ENCODE peak calls at places on chromosomes 5 and 9, in nine cellular contexts. V is K562, R is upper lobe of right lung, J is osteoblast, B is uterus, P is stomach, Q is lung, A is IMR-90, K is NB4. G is an unnamed sample.
A peak's percentile ranks its signal among the peaks of the same experiment; 100 is the strongest.

GRCh38 chr9:16030513-16031185 is 477.8 kb downstream of the CCDC171 start:
- DNase-seq in J (peak; percentile 80), K (peak; percentile 96), V (no peak), B (no peak), A (peak; percentile 96), P (no peak), R (no peak), Q (no peak), G (no peak)

GRCh38 chr9:83043583-83043982 is 19.4 kb downstream of the RASEF start:
- DNase-seq in J (no peak), A (no peak), P (no peak), V (no peak), R (no peak), K (no peak), Q (no peak), B (no peak), G (no peak)

GRCh38 chr5:98569288-98569687 is 204.2 kb upstream of the RGMB start:
- DNase-seq in A (no peak), P (no peak), B (no peak), J (no peak), R (no peak), K (no peak), Q (no peak), V (no peak), G (no peak)

GRCh38 chr9:107784235-107784958 is 294.8 kb upstream of the KLF4 start:
- DNase-seq in K (peak; percentile 66), P (no peak), Q (peak; percentile 32), J (peak; percentile 78), V (peak; percentile 84), R (no peak), A (peak; percentile 88), B (peak; percentile 21), G (peak; percentile 24)

GRCh38 chr5:148837383-148837782 is 11.0 kb downstream of the ADRB2 start:
- DNase-seq in Q (no peak), K (no peak), B (no peak), J (no peak), V (no peak), A (no peak), R (no peak), P (no peak), G (no peak)

GRCh38 chr9:68750786-68751185 is 45.7 kb downstream of the PIP5K1B start:
- DNase-seq in R (no peak), B (no peak), Q (no peak), V (no peak), K (no peak), P (no peak), J (no peak), A (no peak), G (no peak)

GRCh38 chr5:176743828-176744583 is 66.4 kb upstream of the UNC5A start:
- DNase-seq in J (peak; percentile 66), A (no peak), Q (no peak), V (no peak), B (no peak), K (no peak), R (peak; percentile 59), P (no peak), G (peak; percentile 2)

GRCh38 chr9:133943781-133944745 is 48.1 kb downstream of the VAV2 start:
- DNase-seq in B (no peak), A (peak; percentile 26), Q (no peak), K (no peak), R (peak; percentile 56), J (peak; percentile 78), V (no peak), P (no peak), G (no peak)

GRCh38 chr9:93645921-93646639 is 69.7 kb downstream of the PHF2 start:
- DNase-seq in Q (no peak), P (no peak), B (peak; percentile 7), A (no peak), R (peak; percentile 33), J (no peak), K (no peak), V (no peak), G (no peak)

GRCh38 chr5:176652136-176652535 is 4.9 kb downstream of the TSPAN17 start:
- DNase-seq in A (no peak), J (no peak), Q (no peak), B (no peak), P (no peak), R (no peak), V (peak; percentile 87), K (no peak), G (no peak)

GRCh38 chr5:60522299-60522915 is 177.6 kb downstream of the DEPDC1B start:
- DNase-seq in P (no peak), K (no peak), R (no peak), A (peak; percentile 76), V (no peak), J (peak; percentile 85), Q (no peak), B (no peak), G (no peak)

GRCh38 chr5:178507151-178507932 is 82.9 kb downstream of the COL23A1 start:
- DNase-seq in Q (no peak), V (no peak), R (no peak), K (peak; percentile 44), A (no peak), B (no peak), P (no peak), J (no peak), G (no peak)

GRCh38 chr9:93589688-93590087 is 13.3 kb downstream of the PHF2 start:
- DNase-seq in P (no peak), Q (peak; percentile 25), B (no peak), J (peak; percentile 90), K (no peak), A (peak; percentile 52), V (no peak), R (no peak), G (no peak)

GRCh38 chr5:169591636-169592035 is 8.1 kb downstream of the SPDL1 start:
- DNase-seq in Q (no peak), P (no peak), K (no peak), A (peak; percentile 88), J (peak; percentile 65), R (no peak), V (no peak), B (no peak), G (no peak)

DNA sequence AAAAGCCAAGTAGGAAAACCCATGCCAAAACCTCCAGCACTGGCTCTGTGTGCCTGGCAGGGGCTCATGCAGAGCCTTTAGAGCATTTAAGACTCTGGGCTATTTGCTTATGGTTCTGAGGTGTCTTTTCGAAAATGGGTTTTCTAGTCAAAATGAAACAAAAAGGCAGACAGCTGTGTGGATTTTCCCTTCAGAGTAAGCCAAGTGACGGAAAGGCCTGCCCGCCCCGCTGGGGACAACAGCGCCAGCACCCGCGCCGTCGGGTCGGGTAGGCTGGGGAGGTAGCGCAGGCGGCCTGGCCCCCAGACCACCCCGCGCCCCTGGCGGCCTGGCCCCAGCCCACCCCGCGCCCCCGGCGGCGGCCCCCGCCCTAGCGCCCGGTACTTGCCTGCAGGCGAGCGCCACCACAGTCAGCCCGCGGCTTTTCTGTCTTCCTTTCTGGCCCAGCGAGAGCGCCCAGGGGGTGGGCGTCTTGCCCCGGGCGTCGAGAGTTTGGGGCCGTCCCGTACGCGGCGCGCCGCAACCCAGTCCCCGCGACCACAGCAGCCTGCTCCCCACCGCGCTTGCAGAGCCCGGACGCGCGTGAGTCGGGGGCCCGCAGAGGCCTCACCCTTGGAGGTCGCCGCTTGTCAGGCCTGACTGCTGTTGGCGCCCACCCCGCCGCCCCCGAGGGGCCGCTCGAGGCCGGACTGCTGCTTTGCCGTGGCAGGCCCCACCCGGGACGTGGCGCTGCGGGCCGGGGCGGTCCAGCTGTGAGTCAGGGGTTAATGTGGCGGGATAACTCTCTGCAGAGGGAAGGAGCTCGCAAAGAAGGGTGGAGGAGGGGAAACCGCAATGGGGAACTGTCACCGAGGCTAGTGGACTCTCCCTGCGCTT is at the start of gene TICAM2:
- DNase-seq in B (peak; percentile 64), Q (peak; percentile 69), K (peak; percentile 80), R (peak; percentile 81), J (peak; percentile 96), V (peak; percentile 48), P (peak; percentile 56), A (peak; percentile 67), G (peak; percentile 67)
- TF ChIP-seq CTCF in B (no peak), Q (peak; percentile 10), K (no peak), R (peak; percentile 21), J (no peak), V (peak; percentile 22), P (peak; percentile 41), A (peak; percentile 17), G (peak; percentile 30)

GRCh38 chr5:44935262-44935661 is 126.5 kb downstream of the MRPS30 start:
- DNase-seq in P (no peak), V (no peak), K (peak; percentile 39), Q (no peak), A (no peak), R (no peak), B (no peak), J (no peak), G (peak; percentile 31)
- TF ChIP-seq CTCF in P (no peak), V (peak; percentile 40), K (peak; percentile 48), Q (no peak), A (no peak), R (no peak), B (no peak), J (no peak), G (no peak)

GRCh38 chr5:151682240-151682639 is 4.5 kb downstream of the SPARC start:
- DNase-seq in A (no peak), B (no peak), Q (no peak), V (no peak), K (no peak), J (no peak), R (no peak), P (no peak), G (no peak)

GRCh38 chr5:151683444-151683843 is 3.3 kb downstream of the SPARC start:
- DNase-seq in R (no peak), V (no peak), J (peak; percentile 19), P (no peak), A (no peak), Q (no peak), B (no peak), K (no peak), G (no peak)

GRCh38 chr5:151683936-151684586 is 2.7 kb downstream of the SPARC start:
- DNase-seq in Q (no peak), A (no peak), K (peak; percentile 58), P (no peak), B (no peak), R (no peak), V (no peak), J (peak; percentile 17), G (no peak)

GRCh38 chr5:151680944-151681427 is 5.7 kb downstream of the SPARC start:
- DNase-seq in A (peak; percentile 5), V (no peak), R (no peak), B (no peak), Q (no peak), K (no peak), J (no peak), P (no peak), G (no peak)

DNA sequence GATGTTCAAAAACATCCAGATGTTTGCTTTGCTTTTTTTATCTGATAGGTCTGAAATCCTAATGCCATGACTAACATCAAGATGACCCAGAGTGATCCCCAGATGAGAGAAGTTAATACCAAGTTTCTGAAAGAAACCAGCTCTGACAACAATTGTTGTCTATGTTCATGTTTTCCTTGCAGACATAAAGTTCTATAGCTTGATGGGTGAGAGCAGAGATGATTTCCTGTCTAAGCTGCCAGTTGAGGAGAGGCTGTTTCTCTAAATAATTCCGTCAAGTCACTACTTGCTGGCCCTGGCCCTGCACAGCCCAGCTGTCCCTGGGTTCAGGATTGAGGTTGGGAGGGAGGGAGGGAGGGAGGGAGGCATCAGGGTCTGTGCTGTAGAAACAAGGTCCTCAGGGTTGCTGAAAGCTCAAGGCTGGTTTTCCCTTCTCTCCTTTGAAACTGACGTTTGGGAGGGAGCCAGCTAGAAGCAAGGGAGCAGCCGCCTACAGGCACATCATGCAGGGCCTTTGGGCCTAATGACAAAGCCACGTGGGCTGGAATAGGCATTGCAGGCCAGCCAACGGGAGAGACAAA is 3.9 kb downstream of the SPARC start:
- DNase-seq in R (no peak), P (no peak), Q (no peak), B (no peak), K (no peak), J (peak; percentile 37), A (peak; percentile 43), V (no peak), G (no peak)
- TF ChIP-seq CTCF in R (no peak), P (no peak), Q (no peak), B (no peak), K (no peak), J (no peak), A (no peak), V (no peak), G (no peak)

GRCh38 chr9:112112519-112112918 is 62.6 kb downstream of the SUSD1 start:
- DNase-seq in J (peak; percentile 25), K (peak; percentile 76), R (no peak), A (peak; percentile 92), B (no peak), Q (no peak), V (no peak), P (no peak), G (no peak)
- TF ChIP-seq CTCF in J (no peak), K (no peak), R (no peak), A (no peak), B (no peak), Q (no peak), V (no peak), P (no peak), G (no peak)

G was measured in endothelial cell.